ENCODE peak calls at places on chromosomes 13 and 19, in seven cellular contexts. O is HS-27A, M is occipital lobe, P is endodermal cell, J is hepatocyte, R is fibroblast of the aortic adventitia, S is AG09319. N is an unnamed sample.
A peak's percentile ranks its signal among the peaks of the same experiment; 100 is the strongest.

GRCh38 chr13:111388851-111389500 is 68.5 kb downstream of the TEX29 start:
- DNase-seq in O (no peak), M (peak; percentile 29), P (peak; percentile 36), J (no peak), R (no peak), S (no peak), N (peak; percentile 26)

GRCh38 chr13:45595968-45596367 is 19.6 kb downstream of the ERICH6B start:
- DNase-seq in O (no peak), M (no peak), P (no peak), J (no peak), R (no peak), S (no peak), N (no peak)

GRCh38 chr19:34990578-34991192 is 9.4 kb upstream of the GRAMD1A start:
- DNase-seq in O (no peak), M (no peak), P (no peak), J (no peak), R (no peak), S (no peak), N (no peak)

GRCh38 chr13:34243396-34243795 is 425.4 kb downstream of the RFC3 start:
- DNase-seq in O (no peak), M (no peak), P (no peak), J (no peak), R (no peak), S (no peak), N (no peak)

GRCh38 chr13:113901642-113902041 is 37.8 kb upstream of the GAS6 start:
- DNase-seq in O (no peak), M (no peak), P (peak; percentile 26), J (no peak), R (no peak), S (no peak), N (no peak)

GRCh38 chr19:29623726-29624488 is 17.8 kb downstream of the POP4 start:
- DNase-seq in O (no peak), M (no peak), P (no peak), J (no peak), R (no peak), S (no peak), N (no peak)

GRCh38 chr19:6753178-6754031 is 13.8 kb downstream of the SH2D3A start:
- DNase-seq in O (no peak), M (no peak), P (peak; percentile 100), J (peak; percentile 94), R (peak; percentile 54), S (no peak), N (no peak)

GRCh38 chr13:113898391-113898790 is 34.5 kb upstream of the GAS6 start:
- DNase-seq in O (no peak), M (no peak), P (no peak), J (no peak), R (no peak), S (no peak), N (no peak)

GRCh38 chr19:13884726-13885591 is 8.0 kb downstream of the NANOS3 start:
- DNase-seq in O (no peak), M (no peak), P (no peak), J (no peak), R (no peak), S (no peak), N (no peak)

GRCh38 chr19:57813919-57814504 is 701 bp downstream of the ZNF552 start:
- DNase-seq in O (no peak), M (no peak), P (no peak), J (peak; percentile 62), R (no peak), S (no peak), N (no peak)

GRCh38 chr19:18594096-18594823 is 5.7 kb downstream of the REX1BD start:
- DNase-seq in O (peak; percentile 14), M (no peak), P (peak; percentile 92), J (peak; percentile 95), R (peak; percentile 66), S (no peak), N (peak; percentile 49)

GRCh38 chr13:94921181-94921580 is 208.8 kb upstream of the SOX21 start:
- DNase-seq in O (no peak), M (no peak), P (no peak), J (no peak), R (no peak), S (no peak), N (no peak)

GRCh38 chr19:850221-850978 is 1.7 kb upstream of the ELANE start:
- DNase-seq in O (peak; percentile 30), M (no peak), P (peak; percentile 73), J (peak; percentile 78), R (peak; percentile 97), S (peak; percentile 88), N (no peak)

GRCh38 chr13:114032121-114032799 is 58.4 kb upstream of the C13orf46 start:
- DNase-seq in O (no peak), M (no peak), P (no peak), J (no peak), R (peak; percentile 79), S (no peak), N (no peak)

GRCh38 chr13:24651718-24652345 is 28.4 kb upstream of the ATP12A start:
- DNase-seq in O (no peak), M (no peak), P (no peak), J (peak; percentile 72), R (no peak), S (no peak), N (no peak)

N was measured in putamen.